ENCODE peak calls at places on chromosomes 3 and 15, in four cellular contexts. V is hepatocyte, F is aorta, X is colonic mucosa. O is an unnamed sample.

GRCh38 chr3:43423142-43423541 is 136.8 kb downstream of the SNRK start:
- DNase-seq in V (no peak), F (peak; percentile 85), X (no peak), O (no peak)

GRCh38 chr3:160691962-160692361 is 15.0 kb downstream of the ARL14 start:
- DNase-seq in V (no peak), F (no peak), X (no peak), O (no peak)

GRCh38 chr3:64305731-64306130 is 80.5 kb upstream of the PRICKLE2 start:
- DNase-seq in V (no peak), F (no peak), X (no peak), O (no peak)

GRCh38 chr3:50573566-50574279 is 4.4 kb downstream of the HEMK1 start:
- DNase-seq in V (no peak), F (no peak), X (no peak), O (no peak)

GRCh38 chr3:124272611-124273151 is 280.8 kb upstream of the ROPN1 start:
- DNase-seq in V (no peak), F (peak; percentile 82), X (no peak), O (no peak)

GRCh38 chr3:14774431-14774830 is 44.3 kb upstream of the FGD5 start:
- DNase-seq in V (no peak), F (no peak), X (peak; percentile 9), O (no peak)

GRCh38 chr3:194136519-194137313 is 768 bp downstream of the HES1 start:
- DNase-seq in V (peak; percentile 63), F (no peak), X (peak; percentile 72), O (peak; percentile 74)

GRCh38 chr3:146382386-146382785 is 87.0 kb downstream of the PLSCR2 start:
- DNase-seq in V (peak; percentile 35), F (no peak), X (peak; percentile 32), O (peak; percentile 53)

GRCh38 chr3:53748512-53749271 is 97.5 kb downstream of the CHDH start:
- DNase-seq in V (no peak), F (no peak), X (no peak), O (peak; percentile 59)

GRCh38 chr3:71689305-71689704 is 35.9 kb downstream of the EIF4E3 start:
- DNase-seq in V (no peak), F (no peak), X (no peak), O (peak; percentile 51)

GRCh38 chr15:22263738-22264137 is 183.4 kb downstream of the OR4M2 start:
- DNase-seq in V (no peak), F (no peak), X (no peak), O (no peak)

GRCh38 chr3:101193957-101194356 is 126.4 kb downstream of the IMPG2 start:
- DNase-seq in V (no peak), F (no peak), X (no peak), O (no peak)

GRCh38 chr3:25594007-25594502 is 70.7 kb downstream of the TOP2B start:
- DNase-seq in V (peak; percentile 63), F (no peak), X (no peak), O (peak; percentile 78)

GRCh38 chr3:152296990-152297389 is 28.3 kb downstream of the MBNL1 start:
- DNase-seq in V (no peak), F (no peak), X (no peak), O (no peak)

GRCh38 chr3:152300029-152300764 is 31.5 kb downstream of the MBNL1 start:
- DNase-seq in V (no peak), F (no peak), X (no peak), O (no peak)

GRCh38 chr3:152301745-152302181 is 33.0 kb downstream of the MBNL1 start:
- DNase-seq in V (no peak), F (no peak), X (no peak), O (no peak)

GRCh38 chr3:152298393-152299242 is 29.9 kb downstream of the MBNL1 start:
- DNase-seq in V (peak; percentile 82), F (no peak), X (peak; percentile 74), O (no peak)

DNA sequence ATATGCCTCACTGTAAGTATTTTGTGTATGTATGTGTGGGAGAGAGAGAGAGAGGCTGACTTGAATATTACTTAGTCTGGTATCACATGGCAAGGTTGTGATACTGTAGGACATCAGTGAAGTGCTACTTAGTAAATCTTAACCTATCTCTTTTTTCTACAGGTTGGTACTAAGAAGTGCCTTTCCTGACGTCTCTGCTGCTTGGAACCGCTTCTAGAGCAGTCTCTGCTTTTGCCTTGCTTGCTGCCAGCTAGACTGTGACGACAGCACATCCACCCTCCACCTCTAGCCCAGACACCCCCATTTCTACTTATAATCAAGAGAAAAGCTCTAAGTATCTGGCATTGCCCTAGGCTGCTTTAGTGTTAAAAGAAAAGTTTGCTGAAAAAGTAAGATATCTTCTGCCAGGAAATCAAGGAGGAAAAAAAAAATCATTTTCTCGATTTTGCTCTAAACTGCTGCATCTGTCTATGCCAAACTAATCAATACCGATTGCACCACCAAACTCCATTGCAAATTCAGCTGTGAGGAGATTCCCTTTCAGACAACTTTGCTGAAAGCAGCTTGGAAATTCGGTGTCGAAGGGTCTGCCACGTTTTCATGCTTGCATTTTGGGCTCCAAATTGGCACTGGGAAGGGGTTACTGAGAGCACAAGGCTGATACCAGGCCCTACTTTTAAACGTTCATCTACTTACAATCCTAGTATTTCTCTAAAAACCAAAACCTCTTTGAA is 30.7 kb downstream of the MBNL1 start:
- DNase-seq in V (no peak), F (no peak), X (no peak), O (no peak)
- H3K4me1 ChIP-seq in V (peaks cover 17% of the 10 kb centered on the region), F (peaks cover 5% of the 10 kb centered on the region), X (peaks cover 3% of the 10 kb centered on the region), O (peaks cover 70% of the 10 kb centered on the region)

GRCh38 chr3:37993811-37994638 is 3.4 kb downstream of the VILL start:
- DNase-seq in V (peak; percentile 88), F (peak; percentile 95), X (peak; percentile 76), O (peak; percentile 80)
- H3K4me1 ChIP-seq in V (peaks cover 53% of the 10 kb centered on the region), F (no peaks in the 10 kb centered on the region), X (peaks cover 18% of the 10 kb centered on the region), O (peaks cover 18% of the 10 kb centered on the region)

DNA sequence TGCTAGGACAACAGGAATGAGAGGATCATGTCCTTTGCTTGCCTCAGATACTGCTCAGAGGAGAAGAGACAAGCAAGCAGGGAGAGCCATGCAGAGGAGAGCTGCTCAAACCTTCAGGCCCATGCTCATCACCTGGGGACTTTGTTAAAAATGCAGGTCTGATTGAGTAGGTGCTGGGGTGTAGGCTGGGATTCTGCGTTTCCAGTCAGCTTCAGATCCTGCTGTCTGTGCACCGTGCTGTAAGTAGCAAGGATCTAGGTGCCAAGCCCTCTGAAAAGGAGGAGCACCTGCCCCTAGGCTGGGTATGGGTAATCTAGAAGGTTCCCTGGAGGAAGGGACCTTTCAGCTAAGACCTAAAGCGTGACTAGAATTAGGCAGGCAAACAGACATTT is 7.3 kb downstream of the FLNB start:
- DNase-seq in V (no peak), F (no peak), X (no peak), O (no peak)
- H3K4me1 ChIP-seq in V (peaks cover 95% of the 10 kb centered on the region), F (peaks cover 1% of the 10 kb centered on the region), X (peaks cover 39% of the 10 kb centered on the region), O (peaks cover 90% of the 10 kb centered on the region)

DNA sequence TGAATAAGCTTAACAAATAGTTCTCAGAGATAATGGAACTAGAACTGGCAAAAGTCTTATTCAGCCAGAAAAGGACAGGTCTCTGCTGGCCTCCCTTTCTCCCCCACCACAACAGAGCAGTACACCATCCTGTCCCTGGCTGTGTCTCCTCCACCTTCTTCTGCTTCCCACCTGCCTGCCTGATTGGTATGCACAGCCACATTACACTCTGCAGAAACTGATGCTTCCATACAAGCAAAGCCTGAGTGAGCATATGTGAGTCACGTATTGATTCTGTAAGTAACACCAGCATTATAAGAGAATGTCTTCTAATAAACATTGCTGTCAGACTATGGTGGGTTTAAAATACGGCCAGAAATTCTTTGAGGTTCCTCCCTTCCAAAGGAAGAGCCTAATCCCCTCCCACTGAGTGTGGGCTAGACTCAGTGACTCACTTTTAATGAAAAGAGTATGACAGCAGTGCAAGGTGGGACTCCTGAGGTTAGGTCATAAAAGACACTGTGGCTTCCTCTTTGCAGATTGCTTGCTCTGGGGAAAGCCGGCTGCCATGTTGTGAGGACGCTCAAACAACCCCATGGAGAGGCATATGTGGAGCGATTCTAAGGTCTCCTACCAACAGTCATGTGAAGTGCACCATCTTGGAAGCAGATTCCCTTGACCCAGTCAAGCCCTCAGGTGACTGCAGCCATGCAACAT is 44.4 kb downstream of the ANXA2 start:
- DNase-seq in V (no peak), F (no peak), X (no peak), O (no peak)
- H3K4me1 ChIP-seq in V (no peaks in the 10 kb centered on the region), F (no peaks in the 10 kb centered on the region), X (no peaks in the 10 kb centered on the region), O (no peaks in the 10 kb centered on the region)

GRCh38 chr3:79003994-79004393 is 763.8 kb downstream of the ROBO1 start:
- DNase-seq in V (no peak), F (no peak), X (no peak), O (no peak)
- H3K4me1 ChIP-seq in V (no peaks in the 10 kb centered on the region), F (no peaks in the 10 kb centered on the region), X (no peaks in the 10 kb centered on the region), O (peaks cover 17% of the 10 kb centered on the region)

DNA sequence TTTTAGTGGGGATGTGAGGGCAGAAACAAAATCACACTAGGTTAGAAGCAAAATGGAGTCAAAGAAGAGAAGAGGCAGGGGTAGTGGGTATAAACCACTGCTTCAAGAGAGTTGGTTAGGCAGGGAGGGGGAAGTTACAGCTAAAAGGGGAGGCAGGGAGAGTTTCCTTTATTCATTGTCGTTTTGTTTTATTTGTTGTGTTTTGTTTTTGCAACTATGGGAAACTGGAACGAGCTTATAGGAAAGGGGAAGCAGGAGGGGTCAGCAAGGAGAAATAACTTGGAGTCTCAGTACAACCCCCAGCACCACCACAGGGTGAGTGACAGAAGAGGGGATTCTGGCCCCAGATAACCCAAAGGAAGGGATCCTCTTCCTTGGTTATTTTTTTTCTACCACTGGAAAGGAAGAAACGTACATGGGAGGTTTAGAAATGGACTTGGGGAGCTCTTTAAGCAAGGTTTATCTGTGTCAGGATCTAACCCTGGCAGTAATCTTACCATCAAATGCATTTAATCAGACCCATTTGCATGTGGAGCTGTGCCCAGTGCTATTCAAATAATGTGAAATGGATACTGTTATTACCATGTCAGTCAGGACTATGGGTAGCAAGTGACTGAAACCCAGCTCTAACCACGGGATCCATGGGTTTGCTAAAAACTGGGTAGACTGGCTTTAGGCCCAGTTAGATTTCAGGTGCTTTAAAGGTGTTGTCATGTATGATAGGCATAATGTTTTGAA is 68.7 kb downstream of the CCNL1 start:
- DNase-seq in V (no peak), F (no peak), X (no peak), O (no peak)
- H3K4me1 ChIP-seq in V (peaks cover 25% of the 10 kb centered on the region), F (peaks cover 5% of the 10 kb centered on the region), X (peaks cover 8% of the 10 kb centered on the region), O (peaks cover 29% of the 10 kb centered on the region)

O was measured in GM23338.